ENCODE peak calls at places on chromosomes 13 and 19, in nine cellular contexts. N, U, M, J, Q, H, V, B and C are unnamed samples.

GRCh38 chr19:7494416-7495098 is 5.7 kb upstream of the PEX11G start:
- DNase-seq in J (peak; percentile 18), B (peak; percentile 40), V (no peak), N (no peak), Q (peak; percentile 68), H (no peak), U (no peak), M (no peak), C (peak; percentile 92)

GRCh38 chr13:89567025-89567424 is 1780.5 kb upstream of the MIR17HG start:
- DNase-seq in M (no peak), H (no peak), B (no peak), V (no peak), N (no peak), J (no peak), Q (no peak), U (no peak), C (no peak)

GRCh38 chr19:39906283-39906682 is 28.2 kb downstream of the FCGBP start:
- DNase-seq in U (no peak), J (no peak), B (no peak), H (no peak), Q (no peak), M (no peak), V (no peak), N (no peak), C (no peak)

GRCh38 chr19:54164369-54165068 is 5.0 kb upstream of the LENG1 start:
- DNase-seq in Q (no peak), J (no peak), V (peak; percentile 81), U (peak; percentile 63), B (no peak), H (no peak), M (peak; percentile 61), N (no peak), C (peak; percentile 73)

GRCh38 chr19:5407356-5407755 is 47.9 kb upstream of the ZNRF4 start:
- DNase-seq in V (no peak), M (no peak), U (no peak), H (peak; percentile 3), Q (no peak), B (no peak), N (no peak), J (peak; percentile 47), C (no peak)

GRCh38 chr13:113220877-113221276 is 11.5 kb downstream of the CUL4A start:
- DNase-seq in V (no peak), B (no peak), J (peak; percentile 23), M (no peak), N (no peak), H (peak; percentile 44), Q (no peak), U (no peak), C (no peak)

GRCh38 chr13:42001580-42001979 is 40.7 kb upstream of the VWA8 start:
- DNase-seq in U (peak; percentile 85), V (no peak), J (peak; percentile 85), M (no peak), B (no peak), H (peak; percentile 75), Q (no peak), N (no peak), C (peak; percentile 49)

GRCh38 chr19:30087381-30088138 is 145.5 kb downstream of the URI1 start:
- DNase-seq in Q (no peak), V (no peak), J (no peak), B (no peak), U (no peak), N (no peak), M (no peak), H (no peak), C (no peak)

GRCh38 chr19:13210941-13211340 is 60.7 kb downstream of the IER2 start:
- DNase-seq in J (no peak), V (no peak), Q (no peak), H (no peak), M (no peak), N (no peak), U (no peak), B (no peak), C (no peak)

GRCh38 chr13:111665691-111666095 is 345.3 kb downstream of the TEX29 start:
- DNase-seq in B (no peak), V (no peak), M (no peak), H (no peak), Q (no peak), J (no peak), N (no peak), U (no peak), C (no peak)

GRCh38 chr19:34259367-34259865 is 5.1 kb downstream of the GARRE1 start:
- DNase-seq in M (no peak), Q (no peak), B (no peak), N (no peak), V (no peak), U (no peak), J (peak; percentile 44), H (no peak), C (no peak)

GRCh38 chr19:51320258-51320657 is 8.8 kb downstream of the IGLON5 start:
- DNase-seq in V (no peak), M (no peak), N (no peak), U (no peak), H (no peak), B (no peak), Q (no peak), J (no peak), C (peak; percentile 35)

GRCh38 chr13:42041684-42042035 is 6.8 kb upstream of the DGKH start:
- DNase-seq in N (no peak), J (peak; percentile 68), U (peak; percentile 47), B (peak; percentile 39), V (no peak), M (no peak), Q (peak; percentile 70), H (peak; percentile 62), C (peak; percentile 62)

GRCh38 chr19:47863514-47863936 is 4.5 kb downstream of the TPRX2 start:
- DNase-seq in U (peak; percentile 96), B (peak; percentile 82), H (peak; percentile 56), Q (peak; percentile 89), N (peak; percentile 67), J (peak; percentile 62), V (peak; percentile 94), M (peak; percentile 77), C (peak; percentile 85)

GRCh38 chr13:25881946-25882574 is 169.8 kb downstream of the SHISA2 start:
- DNase-seq in V (no peak), M (no peak), U (no peak), H (no peak), B (no peak), Q (no peak), N (no peak), J (no peak), C (no peak)

GRCh38 chr13:41546372-41547252 is 89.3 kb downstream of the RGCC start:
- DNase-seq in H (peak; percentile 83), M (no peak), J (peak; percentile 80), N (no peak), B (no peak), Q (no peak), V (peak; percentile 31), U (peak; percentile 88), C (no peak)

GRCh38 chr13:46575843-46576242 is 22.9 kb downstream of the LRCH1 start:
- DNase-seq in H (peak; percentile 93), J (peak; percentile 91), M (no peak), U (peak; percentile 78), Q (no peak), V (no peak), N (no peak), B (no peak), C (peak; percentile 38)

GRCh38 chr13:78015782-78016181 is 97.2 kb upstream of the EDNRB start:
- DNase-seq in B (no peak), N (no peak), J (no peak), Q (no peak), H (no peak), M (no peak), V (no peak), U (no peak), C (no peak)

GRCh38 chr13:95256086-95256485 is 45.2 kb downstream of the ABCC4 start:
- DNase-seq in V (no peak), B (no peak), N (no peak), M (no peak), H (peak; percentile 95), J (peak; percentile 88), U (peak; percentile 81), Q (no peak), C (no peak)

GRCh38 chr13:20288561-20288960 is 56.4 kb upstream of the GJB6 start:
- DNase-seq in J (no peak), Q (no peak), N (no peak), U (no peak), H (no peak), M (no peak), V (no peak), B (no peak), C (no peak)

GRCh38 chr19:12745166-12745897 is 6.3 kb upstream of the BEST2 start:
- DNase-seq in N (no peak), U (no peak), M (no peak), B (no peak), H (no peak), J (no peak), V (no peak), Q (no peak), C (no peak)

GRCh38 chr19:11905928-11906327 is 18.3 kb downstream of the ZNF69 start:
- DNase-seq in B (no peak), M (no peak), V (no peak), H (no peak), J (no peak), N (no peak), U (no peak), Q (no peak), C (no peak)

GRCh38 chr19:14476663-14477401 is 1.7 kb upstream of the PTGER1 start:
- DNase-seq in B (peak; percentile 49), N (no peak), Q (no peak), U (peak; percentile 44), M (peak; percentile 15), J (peak; percentile 89), V (peak; percentile 15), H (peak; percentile 78), C (no peak)

GRCh38 chr13:102567857-102568256 is 28.9 kb upstream of the TPP2 start:
- DNase-seq in B (no peak), N (no peak), H (no peak), U (no peak), J (no peak), Q (no peak), M (no peak), V (no peak), C (no peak)

GRCh38 chr13:94210826-94211225 is 268.7 kb downstream of the DCT start:
- DNase-seq in B (no peak), J (no peak), M (no peak), V (no peak), H (no peak), U (no peak), Q (no peak), N (no peak), C (no peak)

GRCh38 chr13:48144413-48145035 is 49.6 kb upstream of the MED4 start:
- DNase-seq in Q (peak; percentile 75), H (peak; percentile 37), M (no peak), J (peak; percentile 66), V (no peak), U (peak; percentile 23), N (no peak), B (no peak), C (peak; percentile 46)

GRCh38 chr19:46944918-46945628 is 74.6 kb upstream of the NPAS1 start:
- DNase-seq in Q (peak; percentile 79), V (no peak), M (no peak), H (peak; percentile 69), N (peak; percentile 57), U (peak; percentile 81), J (peak; percentile 86), B (peak; percentile 74), C (peak; percentile 63)

GRCh38 chr13:92842145-92842544 is 384.5 kb upstream of the GPC6 start:
- DNase-seq in H (peak; percentile 93), J (peak; percentile 90), B (no peak), U (peak; percentile 63), N (no peak), V (no peak), Q (no peak), M (no peak), C (no peak)

GRCh38 chr19:47315125-47315821 is 5.6 kb downstream of the C5AR1 start:
- DNase-seq in J (peak; percentile 100), M (no peak), U (peak; percentile 92), N (no peak), B (peak; percentile 62), Q (peak; percentile 62), V (peak; percentile 29), H (peak; percentile 89), C (peak; percentile 87)

GRCh38 chr13:79141082-79141481 is 265.0 kb downstream of the RBM26 start:
- DNase-seq in J (no peak), N (no peak), U (no peak), M (no peak), Q (no peak), H (no peak), B (no peak), V (no peak), C (no peak)

GRCh38 chr19:46016426-46017094 is 6.3 kb downstream of the PGLYRP1 start:
- DNase-seq in H (peak; percentile 64), B (peak; percentile 80), J (peak; percentile 70), M (peak; percentile 81), N (peak; percentile 64), V (peak; percentile 82), U (peak; percentile 95), Q (peak; percentile 87), C (peak; percentile 81)